ENCODE peak calls at places on chromosome 22, in five cellular contexts. Z, T, H, B and K are unnamed samples.

GRCh38 chr22:27801616-27802388 is at the start of gene MN1:
- DNase-seq in B (no peak), T (peak), Z (peak), H (peak), K (no peak)

GRCh38 chr22:19477321-19478085 is 1.5 kb downstream of the UFD1 start:
- DNase-seq in B (no peak), T (no peak), Z (peak), H (no peak), K (peak)

GRCh38 chr22:42621505-42622002 is 6.9 kb upstream of the POLDIP3 start:
- DNase-seq in B (peak), H (peak), Z (peak), T (peak), K (peak)

GRCh38 chr22:38554281-38554680 is 15.7 kb downstream of the DMC1 start:
- DNase-seq in Z (peak), B (no peak), T (no peak), H (no peak), K (no peak)

GRCh38 chr22:33654173-33654890 is 265.9 kb downstream of the LARGE1 start:
- DNase-seq in T (no peak), H (no peak), Z (no peak), B (no peak), K (peak)

GRCh38 chr22:35894937-35895708 is 133.5 kb downstream of the RBFOX2 start:
- DNase-seq in T (peak), B (no peak), H (no peak), Z (peak), K (no peak)

GRCh38 chr22:30459206-30460052 is 12.4 kb downstream of the SEC14L3 start:
- DNase-seq in B (no peak), Z (peak), H (peak), T (peak), K (no peak)

GRCh38 chr22:17576475-17576874 is 13.2 kb downstream of the SLC25A18 start:
- DNase-seq in Z (peak), B (no peak), H (no peak), T (peak), K (peak)

GRCh38 chr22:30605449-30606110 is 1.4 kb upstream of the TCN2 start:
- DNase-seq in B (no peak), T (peak), H (no peak), Z (peak), K (peak)

GRCh38 chr22:37752189-37753061 is 55.3 kb upstream of the GCAT start:
- DNase-seq in H (peak), Z (peak), T (peak), B (no peak), K (peak)

GRCh38 chr22:45096256-45096907 is 67.3 kb upstream of the NUP50 start:
- DNase-seq in Z (peak), B (no peak), T (peak), H (peak), K (peak)

GRCh38 chr22:45094081-45094720 is 69.5 kb upstream of the NUP50 start:
- DNase-seq in B (no peak), H (no peak), Z (no peak), T (no peak), K (no peak)

GRCh38 chr22:45098056-45098455 is 65.7 kb upstream of the NUP50 start:
- DNase-seq in Z (no peak), B (no peak), T (no peak), H (no peak), K (no peak)

GRCh38 chr22:45094826-45095225 is 68.9 kb upstream of the NUP50 start:
- DNase-seq in Z (no peak), H (no peak), T (no peak), B (no peak), K (no peak)

GRCh38 chr22:45097061-45097460 is 66.7 kb upstream of the NUP50 start:
- DNase-seq in T (no peak), H (no peak), B (no peak), Z (no peak), K (no peak)
- H2BK15ac ChIP-seq in T (no peak), H (no peak), B (no peak), Z (no peak), K (no peak)

DNA sequence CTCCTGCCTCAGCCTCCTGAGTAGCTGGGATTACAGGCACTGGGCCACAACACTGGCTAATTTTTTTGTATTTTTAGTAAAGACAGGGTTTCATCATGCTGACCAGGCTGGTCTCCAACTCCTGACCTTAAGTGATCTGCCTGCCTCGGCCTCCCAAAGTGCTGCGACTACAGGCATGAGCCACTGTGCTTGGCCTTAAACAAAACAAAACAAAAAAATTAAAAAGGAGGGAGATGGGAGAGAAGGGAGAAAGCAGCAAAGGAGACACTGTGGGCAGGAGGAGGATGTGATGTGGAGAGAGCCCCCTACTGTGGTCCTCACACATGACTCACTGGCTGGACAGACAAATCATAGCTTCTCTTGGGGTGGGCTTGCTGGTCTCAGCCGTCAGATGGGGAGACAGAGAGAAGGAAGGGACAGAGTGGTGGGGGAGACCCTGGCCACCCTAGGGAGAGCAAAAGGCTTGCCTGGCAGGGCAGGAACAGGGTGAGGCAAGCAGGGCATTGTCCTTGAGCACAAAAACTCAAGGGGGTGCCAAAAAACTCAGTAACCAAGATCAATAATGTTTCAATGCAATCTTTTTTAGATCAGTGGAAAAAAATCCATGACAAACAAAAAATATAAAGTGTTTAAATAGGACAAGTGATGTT is 31.6 kb downstream of the TPST2 start:
- DNase-seq in T (peak), B (no peak), Z (peak), H (no peak), K (no peak)
- H3K27ac ChIP-seq in T (no peak), B (no peak), Z (peak), H (no peak), K (no peak)

GRCh38 chr22:25403284-25403606 is 161.2 kb upstream of the GRK3 start:
- DNase-seq in T (peak), B (no peak), Z (peak), H (no peak), K (no peak)
- H3K4me3 ChIP-seq in T (no peak), B (no peak), Z (peak), H (no peak), K (no peak)

GRCh38 chr22:47517062-47517461 is 754.6 kb downstream of the TBC1D22A start:
- DNase-seq in H (no peak), B (no peak), Z (no peak), T (no peak), K (no peak)
- H2BK15ac ChIP-seq in H (no peak), B (no peak), Z (no peak), T (no peak), K (no peak)

GRCh38 chr22:49856343-49856742 is 2.7 kb downstream of the ZBED4 start:
- DNase-seq in Z (no peak), T (no peak), H (no peak), B (no peak), K (no peak)

GRCh38 chr22:49853981-49854791 is 542 bp downstream of the ZBED4 start:
- DNase-seq in B (no peak), Z (peak), H (peak), T (peak), K (peak)

GRCh38 chr22:49852898-49853894 is at the start of gene ZBED4:
- DNase-seq in B (peak), T (peak), Z (peak), H (peak), K (peak)

GRCh38 chr22:49856766-49857618 is 3.3 kb downstream of the ZBED4 start:
- DNase-seq in T (no peak), B (no peak), H (no peak), Z (no peak), K (no peak)

DNA sequence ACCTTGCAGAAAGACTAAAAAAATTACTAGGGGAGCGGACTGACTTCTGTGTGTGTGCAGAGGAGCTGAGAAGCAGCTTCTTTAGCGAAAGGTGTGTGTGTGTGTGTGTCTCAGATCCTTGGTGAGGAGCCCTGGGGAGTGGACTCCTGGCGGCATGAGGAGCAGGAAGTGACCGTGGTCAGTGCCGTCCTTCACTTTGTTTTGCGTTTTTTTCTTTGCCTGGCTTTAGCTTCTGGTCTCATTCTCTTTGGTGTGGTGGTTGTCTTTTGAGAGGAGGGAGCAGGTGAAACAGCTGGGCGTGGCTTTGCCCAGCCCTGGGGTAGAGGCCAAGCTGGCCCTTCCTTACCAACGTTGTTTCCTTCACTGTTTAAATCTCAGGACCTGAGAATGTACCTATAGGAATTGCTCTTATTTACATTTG is 1.9 kb downstream of the ZBED4 start:
- DNase-seq in Z (peak), H (no peak), T (peak), B (no peak), K (no peak)
- H3K27ac ChIP-seq in Z (no peak), H (no peak), T (no peak), B (no peak), K (no peak)

DNA sequence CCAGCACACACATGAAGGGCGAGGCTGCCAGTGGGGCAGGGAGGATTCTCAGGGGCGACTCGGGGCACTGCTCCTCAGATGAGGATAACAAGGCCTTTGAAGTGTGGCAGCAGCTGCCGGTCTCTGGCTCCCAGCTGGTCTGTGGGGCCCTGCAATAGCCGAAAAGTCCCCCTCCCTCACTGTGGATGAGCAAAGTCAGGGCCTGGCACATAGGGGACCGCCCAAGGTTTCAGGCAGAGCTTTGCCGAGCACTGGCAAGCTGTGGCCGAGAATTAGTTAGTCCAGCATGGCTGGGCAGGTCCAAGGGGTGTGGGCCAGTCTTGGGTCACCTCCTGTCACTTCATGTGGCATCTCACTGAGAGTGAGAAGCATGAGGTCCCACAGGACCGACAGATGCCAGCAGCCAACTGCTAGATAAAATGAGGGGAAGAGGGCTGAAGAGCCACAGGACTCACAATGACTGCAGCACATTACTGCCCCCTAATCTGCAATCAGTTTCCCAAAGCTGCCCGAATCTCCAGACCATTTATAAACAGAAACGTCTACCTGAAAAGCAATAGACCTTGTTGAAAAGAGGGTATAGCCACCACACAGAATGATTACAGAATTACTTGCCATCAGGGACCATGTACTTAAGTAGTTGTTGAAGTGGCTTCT is 12.5 kb upstream of the TEF start:
- DNase-seq in Z (no peak), T (no peak), B (no peak), H (no peak), K (no peak)
- H3K4me3 ChIP-seq in Z (no peak), T (no peak), B (no peak), H (no peak), K (no peak)